ENCODE peak calls at places on chromosomes 13 and 19, in five cellular contexts. G, V, N, I and L are unnamed samples.

GRCh38 chr13:77833331-77833863 is 85.2 kb downstream of the EDNRB start:
- DNase-seq in G (no peak), V (no peak), N (no peak), I (no peak), L (peak; percentile 39)

GRCh38 chr19:4061178-4061682 is 5.5 kb downstream of the ZBTB7A start:
- DNase-seq in G (peak; percentile 65), N (peak; percentile 36), I (no peak), V (no peak), L (peak; percentile 47)

GRCh38 chr13:79904581-79904980 is 423.6 kb downstream of the NDFIP2 start:
- DNase-seq in G (no peak), I (no peak), V (no peak), N (no peak), L (no peak)

GRCh38 chr13:27967203-27967735 is 1.8 kb downstream of the CDX2 start:
- DNase-seq in G (no peak), I (no peak), V (no peak), N (no peak), L (no peak)

GRCh38 chr19:53537523-53538377 is at the start of gene ZNF331:
- DNase-seq in V (peak; percentile 64), I (peak; percentile 39), G (peak; percentile 39), N (peak; percentile 90), L (peak; percentile 82)

GRCh38 chr13:80386592-80386991 is 45.7 kb upstream of the SPRY2 start:
- DNase-seq in V (no peak), I (no peak), N (no peak), G (no peak), L (no peak)

GRCh38 chr19:4638330-4638729 is 986 bp upstream of the TNFAIP8L1 start:
- DNase-seq in G (no peak), I (no peak), N (no peak), V (no peak), L (no peak)

GRCh38 chr13:45369116-45369515 is 28.1 kb upstream of the TPT1 start:
- DNase-seq in G (no peak), I (no peak), V (no peak), N (no peak), L (no peak)

GRCh38 chr13:44747179-44747578 is 171.0 kb upstream of the TSC22D1 start:
- DNase-seq in G (no peak), V (no peak), N (no peak), I (no peak), L (no peak)

GRCh38 chr13:111659842-111660241 is 339.4 kb downstream of the TEX29 start:
- DNase-seq in V (no peak), N (no peak), I (no peak), G (no peak), L (no peak)

GRCh38 chr19:11539495-11540365 is 1.1 kb downstream of the CNN1 start:
- DNase-seq in I (no peak), V (no peak), G (no peak), N (no peak), L (peak; percentile 83)

GRCh38 chr19:53772943-53773342 is 51.2 kb downstream of the NLRP12 start:
- DNase-seq in V (peak; percentile 31), I (peak; percentile 27), G (peak; percentile 67), N (no peak), L (peak; percentile 71)

GRCh38 chr13:79448413-79448812 is 32.5 kb upstream of the NDFIP2 start:
- DNase-seq in G (no peak), N (no peak), I (no peak), V (no peak), L (no peak)

GRCh38 chr19:19113040-19113541 is 25.2 kb downstream of the TMEM161A start:
- DNase-seq in I (no peak), G (peak; percentile 75), N (no peak), V (no peak), L (peak; percentile 31)

GRCh38 chr13:45416521-45417125 is 1.6 kb downstream of the SLC25A30 start:
- DNase-seq in V (no peak), G (no peak), I (no peak), N (no peak), L (no peak)

GRCh38 chr19:15299568-15300409 is 32.5 kb downstream of the BRD4 start:
- DNase-seq in I (peak; percentile 70), G (no peak), N (no peak), V (no peak), L (no peak)

GRCh38 chr19:49553451-49554271 is 25.9 kb downstream of the RCN3 start:
- DNase-seq in G (peak; percentile 79), N (no peak), V (no peak), I (peak; percentile 52), L (peak; percentile 58)

GRCh38 chr13:26219726-26220125 is 2.4 kb downstream of the RNF6 start:
- DNase-seq in I (peak; percentile 25), N (no peak), V (no peak), G (no peak), L (peak; percentile 56)

GRCh38 chr13:37485766-37486165 is 112.8 kb downstream of the POSTN start:
- DNase-seq in V (no peak), G (no peak), I (no peak), N (no peak), L (peak; percentile 73)

GRCh38 chr19:16462757-16463250 is 9.0 kb downstream of the EPS15L1 start:
- DNase-seq in I (no peak), N (no peak), G (no peak), V (no peak), L (peak; percentile 42)

GRCh38 chr19:1487576-1488281 is 2.4 kb downstream of the PCSK4 start:
- DNase-seq in G (no peak), V (no peak), N (no peak), I (no peak), L (no peak)

GRCh38 chr13:45393941-45394570 is 24.1 kb downstream of the SLC25A30 start:
- DNase-seq in N (no peak), V (peak; percentile 31), G (peak; percentile 61), I (no peak), L (peak; percentile 79)

GRCh38 chr19:46351241-46352041 is 4.6 kb downstream of the PPP5C start:
- DNase-seq in G (no peak), V (no peak), I (no peak), N (no peak), L (peak; percentile 77)